ENCODE peak calls at places on chromosomes 11 and 22, in five cellular contexts. L is putamen, Y is adrenal gland, C is left kidney, V is GM04503. X is an unnamed sample.

GRCh38 chr22:41449321-41449720 is 2.7 kb upstream of the TOB2 start:
- DNase-seq in C (no peak), L (peak; percentile 67), Y (no peak), V (no peak), X (no peak)

GRCh38 chr11:34840736-34841386 is 75.3 kb downstream of the APIP start:
- DNase-seq in Y (peak; percentile 31), V (no peak), L (no peak), C (peak; percentile 21), X (no peak)

GRCh38 chr22:28929197-28929596 is 45.8 kb downstream of the ZNRF3 start:
- DNase-seq in V (no peak), Y (no peak), L (no peak), C (no peak), X (no peak)

GRCh38 chr11:26730711-26731460 is 9.0 kb upstream of the SLC5A12 start:
- DNase-seq in C (peak; percentile 4), Y (no peak), L (peak; percentile 42), V (peak; percentile 6), X (no peak)

GRCh38 chr11:121800704-121801516 is 315.1 kb downstream of the BLID start:
- DNase-seq in Y (no peak), C (peak; percentile 95), L (peak; percentile 40), V (no peak), X (no peak)

GRCh38 chr11:996681-997080 is 39.8 kb downstream of the MUC6 start:
- DNase-seq in C (no peak), L (no peak), V (no peak), Y (no peak), X (no peak)

GRCh38 chr11:119084663-119085522 is at the start of gene HMBS:
- DNase-seq in C (peak; percentile 98), V (peak; percentile 85), L (peak; percentile 97), Y (peak; percentile 93), X (peak; percentile 74)

GRCh38 chr11:68803766-68804165 is 38.0 kb downstream of the CPT1A start:
- DNase-seq in V (no peak), Y (no peak), C (no peak), L (no peak), X (no peak)

GRCh38 chr11:63520606-63521170 is 14.8 kb downstream of the LGALS12 start:
- DNase-seq in V (no peak), C (no peak), Y (no peak), L (no peak), X (no peak)

GRCh38 chr11:111336582-111337256 is 38.4 kb downstream of the POU2AF3 start:
- DNase-seq in V (peak; percentile 58), C (no peak), Y (peak; percentile 77), L (no peak), X (peak; percentile 71)

GRCh38 chr11:80365980-80366379 is 925.1 kb upstream of the TENM4 start:
- DNase-seq in V (no peak), Y (no peak), L (no peak), C (no peak), X (no peak)

GRCh38 chr11:94129505-94130335 is 1.1 kb downstream of the PANX1 start:
- DNase-seq in C (peak; percentile 33), Y (no peak), L (no peak), V (no peak), X (no peak)

GRCh38 chr22:25572708-25573161 is 8.3 kb downstream of the GRK3 start:
- DNase-seq in L (no peak), C (no peak), V (no peak), Y (no peak), X (no peak)

GRCh38 chr11:114307524-114308203 is 11.5 kb downstream of the NNMT start:
- DNase-seq in Y (peak; percentile 57), C (peak; percentile 34), V (peak; percentile 92), L (no peak), X (peak; percentile 48)

GRCh38 chr11:11141019-11141418 is 212.0 kb downstream of the CSNK2A3 start:
- DNase-seq in L (no peak), C (no peak), Y (no peak), V (no peak), X (no peak)

GRCh38 chr11:95717314-95717713 is 72.3 kb downstream of the FAM76B start:
- DNase-seq in C (no peak), L (no peak), Y (no peak), V (no peak), X (no peak)

GRCh38 chr11:128692750-128693578 is 908 bp upstream of the FLI1 start:
- DNase-seq in Y (no peak), L (no peak), V (peak; percentile 28), C (peak; percentile 55), X (no peak)

GRCh38 chr11:27193434-27194225 is 153.0 kb downstream of the BBOX1 start:
- DNase-seq in C (no peak), L (no peak), Y (no peak), V (no peak), X (no peak)

X was measured in BJ.